ENCODE peak calls at places on chromosomes 4 and X, in six cellular contexts. O is neural progenitor cell, J is PC-3, K is SK-N-SH, F is MM.1S, Z is HCT116. L is an unnamed sample.

GRCh38 chr4:89119166-89119565 is 7.8 kb downstream of the TIGD2 start:
- DNase-seq in Z (no peak), J (peak), K (no peak), F (no peak), O (no peak), L (peak)

GRCh38 chr4:61202638-61203495 is 2.7 kb downstream of the ADGRL3 start:
- DNase-seq in F (no peak), J (peak), O (peak), Z (no peak), K (peak), L (no peak)

GRCh38 chrX:9320940-9321339 is 143.9 kb upstream of the TBL1X start:
- DNase-seq in O (peak), Z (no peak), F (no peak), J (peak), K (no peak), L (no peak)

GRCh38 chr4:124334119-124334518 is 378.4 kb downstream of the ANKRD50 start:
- DNase-seq in K (peak), Z (peak), F (peak), J (peak), O (peak), L (peak)

GRCh38 chr4:77782102-77782835 is 36.9 kb downstream of the CNOT6L start:
- DNase-seq in J (no peak), O (no peak), F (no peak), Z (no peak), K (no peak), L (no peak)

GRCh38 chr4:127783026-127783769 is 1.1 kb downstream of the HSPA4L start:
- DNase-seq in J (peak), F (peak), O (peak), Z (peak), K (peak), L (peak)

GRCh38 chrX:15301924-15302323 is 13.5 kb downstream of the ASB11 start:
- DNase-seq in Z (no peak), J (no peak), K (no peak), O (no peak), F (no peak), L (peak)

GRCh38 chr4:113811329-113811728 is 49.8 kb upstream of the CAMK2D start:
- DNase-seq in J (no peak), O (no peak), Z (no peak), F (no peak), K (no peak), L (peak)

GRCh38 chrX:74537011-74537390 is 77.4 kb downstream of the RLIM start:
- DNase-seq in F (no peak), J (no peak), Z (no peak), K (no peak), O (no peak), L (peak)

GRCh38 chr4:149269835-149270234 is 545.8 kb downstream of the IQCM start:
- DNase-seq in O (no peak), K (no peak), Z (no peak), J (no peak), F (no peak), L (no peak)

GRCh38 chr4:16483540-16483939 is 257.3 kb upstream of the TAPT1 start:
- DNase-seq in J (no peak), Z (no peak), F (no peak), K (no peak), O (no peak), L (no peak)

GRCh38 chrX:27136325-27136724 is 326.8 kb downstream of the PPP4R3C start:
- DNase-seq in J (no peak), Z (no peak), K (no peak), F (no peak), O (no peak), L (no peak)

GRCh38 chrX:87489071-87489470 is 28.5 kb upstream of the KLHL4 start:
- DNase-seq in F (no peak), J (no peak), O (no peak), K (no peak), Z (no peak), L (no peak)

GRCh38 chrX:67922950-67923349 is 379.1 kb downstream of the AR start:
- DNase-seq in F (no peak), O (no peak), K (no peak), Z (no peak), J (no peak), L (no peak)

GRCh38 chr4:82886145-82886942 is 4.6 kb downstream of the SEC31A start:
- DNase-seq in J (no peak), K (no peak), F (no peak), O (no peak), Z (no peak), L (peak)

GRCh38 chrX:34275710-34276109 is 143.6 kb upstream of the FAM47A start:
- DNase-seq in J (no peak), O (peak), F (peak), K (no peak), Z (no peak), L (no peak)

GRCh38 chr4:89829470-89830138 is 7.4 kb downstream of the SNCA start:
- DNase-seq in Z (no peak), J (no peak), F (peak), O (no peak), K (no peak), L (no peak)

GRCh38 chrX:132612990-132613564 is 124.2 kb upstream of the MBNL3 start:
- DNase-seq in F (peak), J (peak), Z (peak), K (peak), O (peak), L (peak)

GRCh38 chrX:41027388-41027787 is 57.9 kb upstream of the USP9X start:
- DNase-seq in Z (no peak), K (no peak), J (peak), F (no peak), O (peak), L (peak)
- H3K4me2 ChIP-seq in Z (no peak), K (no peak), J (peak), F (no peak), O (peak), L (peak)

DNA sequence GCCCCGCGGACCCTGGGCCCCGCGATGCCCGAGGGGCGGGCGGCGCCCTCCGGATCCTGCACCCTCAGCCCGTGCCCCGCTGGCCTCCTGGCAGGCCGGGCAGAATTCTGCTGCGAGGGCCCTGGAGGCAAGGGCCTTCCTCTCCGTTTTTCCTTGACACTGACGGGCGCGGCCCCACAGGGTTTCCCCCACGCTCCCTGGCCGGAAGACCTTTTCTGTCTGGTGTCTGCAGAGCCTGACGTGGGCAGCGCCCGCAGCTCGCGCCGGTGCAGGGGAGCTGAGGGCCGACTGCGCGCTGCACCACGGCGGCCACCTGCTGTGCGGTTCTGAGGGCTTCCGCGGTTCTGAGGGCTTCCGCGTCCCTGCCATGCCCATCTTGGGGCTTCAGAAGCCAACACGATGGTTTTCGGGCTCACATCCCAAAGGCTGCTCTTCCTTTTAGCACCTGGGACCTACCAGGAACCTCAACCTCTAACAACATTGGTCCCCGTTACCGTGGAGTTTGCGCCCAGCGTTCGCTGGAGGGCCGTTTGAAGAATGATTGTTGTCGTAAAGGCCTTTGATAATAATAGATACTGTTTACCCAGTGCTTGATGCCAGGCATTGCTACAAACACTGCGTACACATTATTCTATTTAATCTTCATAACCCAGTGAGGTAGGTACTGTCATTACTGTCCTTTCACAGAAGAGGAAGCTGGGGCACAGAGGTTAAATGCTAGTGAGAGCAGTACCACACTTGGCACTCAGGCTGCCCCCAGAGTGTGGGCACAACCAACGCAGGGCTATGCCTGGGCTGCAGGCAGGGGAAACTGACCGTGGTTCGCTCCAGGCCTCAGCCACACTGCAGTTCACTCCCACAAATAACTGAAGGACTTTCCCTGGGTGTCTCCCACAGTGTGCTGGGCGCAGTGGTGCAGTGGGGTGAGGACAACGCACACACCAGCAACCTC is 823 bp upstream of the ACSL1 start:
- DNase-seq in J (peak), O (peak), K (no peak), Z (no peak), F (peak), L (peak)
- H3K9ac ChIP-seq in J (peak), O (no peak), K (no peak), Z (peak), F (peak), L (peak)

DNA sequence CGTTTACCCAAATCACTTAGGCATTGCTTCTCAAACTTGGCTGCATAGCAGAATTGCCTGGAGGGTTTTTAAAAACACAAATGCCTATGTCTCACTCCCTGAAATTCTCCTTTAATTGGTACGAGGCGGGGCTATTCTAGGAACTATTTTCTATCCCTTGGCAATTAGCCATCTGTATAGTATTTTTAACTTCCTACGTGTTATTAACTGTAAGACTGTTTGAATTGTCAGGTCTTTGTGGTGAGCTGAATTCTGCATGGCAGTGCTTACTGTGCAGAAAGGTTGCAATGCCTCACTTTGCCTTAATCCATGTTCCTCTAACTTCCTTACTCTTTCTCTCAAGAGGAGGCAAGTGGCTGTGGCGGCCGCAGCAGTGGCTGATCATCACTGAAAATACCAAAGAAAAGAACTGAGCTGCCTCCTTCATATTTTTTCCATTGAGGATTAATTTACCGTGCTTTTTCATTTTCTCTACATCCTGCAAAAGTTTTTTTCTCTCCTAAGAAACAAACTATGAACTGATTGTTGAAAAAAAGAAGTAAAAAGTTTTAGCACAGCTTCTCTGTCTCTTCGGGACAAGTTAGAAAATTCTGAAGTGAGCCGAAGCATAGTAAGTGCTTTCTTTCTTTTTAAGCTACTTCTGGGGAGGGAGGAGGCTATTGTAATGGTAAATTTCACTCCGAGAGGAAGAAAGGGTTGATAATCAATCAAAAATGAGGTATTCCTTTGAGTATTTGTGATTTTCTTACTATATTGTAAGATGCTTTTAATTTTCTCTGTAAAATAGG is at the start of gene SHROOM3:
- DNase-seq in K (no peak), F (peak), Z (no peak), O (peak), J (peak), L (peak)
- TF ChIP-seq EZH2phosphoT487 in K (no peak), F (no peak), Z (no peak), O (no peak), J (no peak), L (no peak)

GRCh38 chr4:173171987-173172386 is 3.4 kb downstream of the GALNT7 start:
- DNase-seq in Z (no peak), J (no peak), F (no peak), K (no peak), O (no peak), L (no peak)
- H3K4me2 ChIP-seq in Z (no peak), J (no peak), F (no peak), K (no peak), O (no peak), L (no peak)

GRCh38 chrX:45803383-45803921 is 602.8 kb upstream of the DIPK2B start:
- DNase-seq in O (no peak), J (peak), F (no peak), Z (peak), K (no peak), L (peak)
- H3K9ac ChIP-seq in O (no peak), J (peak), F (no peak), Z (peak), K (peak), L (peak)

GRCh38 chrX:22800806-22801205 is 199.0 kb upstream of the DDX53 start:
- DNase-seq in O (no peak), F (no peak), Z (no peak), J (peak), K (no peak), L (peak)
- TF ChIP-seq EZH2phosphoT487 in O (no peak), F (no peak), Z (no peak), J (no peak), K (no peak), L (no peak)

GRCh38 chr4:162245051-162245450 is 81.3 kb upstream of the FSTL5 start:
- DNase-seq in Z (no peak), K (no peak), J (no peak), F (no peak), O (no peak), L (no peak)
- H3K4me2 ChIP-seq in Z (no peak), K (no peak), J (no peak), F (no peak), O (no peak), L (no peak)